ENCODE peak calls at places on chromosome 20, in seven cellular contexts. I, U, P, Q, Z, B and W are unnamed samples.

GRCh38 chr20:32052792-32053362 is 835 bp downstream of the HCK start:
- DNase-seq in I (no peak), U (no peak), P (no peak), Q (no peak), Z (no peak), B (no peak), W (no peak)

GRCh38 chr20:64090165-64090564 is 6.0 kb upstream of the LKAAEAR1 start:
- DNase-seq in I (no peak), U (no peak), P (no peak), Q (no peak), Z (no peak), B (no peak), W (peak)

GRCh38 chr20:59185809-59186208 is 22.2 kb downstream of the ZNF831 start:
- DNase-seq in I (no peak), U (no peak), P (no peak), Q (no peak), Z (no peak), B (no peak), W (no peak)

GRCh38 chr20:24502184-24502583 is 32.8 kb downstream of the SYNDIG1 start:
- DNase-seq in I (no peak), U (no peak), P (no peak), Q (peak), Z (peak), B (no peak), W (peak)

GRCh38 chr20:53872081-53872541 is 198.3 kb downstream of the BCAS1 start:
- DNase-seq in I (no peak), U (no peak), P (peak), Q (no peak), Z (no peak), B (no peak), W (no peak)

GRCh38 chr20:5078399-5078958 is 41.3 kb downstream of the PCNA start:
- DNase-seq in I (no peak), U (peak), P (peak), Q (no peak), Z (peak), B (no peak), W (no peak)

GRCh38 chr20:9743871-9744270 is 95.0 kb downstream of the PAK5 start:
- DNase-seq in I (no peak), U (no peak), P (no peak), Q (no peak), Z (no peak), B (no peak), W (no peak)

GRCh38 chr20:38635721-38636285 is 34.2 kb downstream of the ARHGAP40 start:
- DNase-seq in I (no peak), U (no peak), P (peak), Q (no peak), Z (peak), B (no peak), W (no peak)

GRCh38 chr20:53874104-53874503 is 196.3 kb downstream of the BCAS1 start:
- DNase-seq in I (no peak), U (no peak), P (no peak), Q (no peak), Z (no peak), B (no peak), W (no peak)

GRCh38 chr20:2706688-2707352 is 14.2 kb downstream of the EBF4 start:
- DNase-seq in I (no peak), U (no peak), P (no peak), Q (no peak), Z (no peak), B (no peak), W (no peak)

DNA sequence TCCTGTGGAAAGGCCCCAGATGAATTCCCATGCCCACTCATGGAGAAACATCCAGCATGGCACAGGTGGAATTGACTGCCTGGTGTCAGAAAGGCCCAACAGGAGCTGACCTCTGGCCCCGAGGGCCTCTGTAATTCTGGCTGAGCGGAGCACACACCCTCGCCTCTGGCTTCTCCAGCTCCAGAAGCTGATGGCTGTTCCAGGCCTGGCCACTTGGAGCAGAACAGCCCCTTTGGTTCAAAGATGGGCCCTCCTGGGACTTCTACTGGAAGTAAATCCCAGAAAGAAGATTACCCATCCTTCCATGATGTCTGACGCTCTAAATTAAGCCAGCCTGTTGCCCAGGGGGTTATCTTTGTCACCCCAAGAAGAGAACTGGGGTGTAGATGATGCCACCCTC is 275.1 kb upstream of the CDH4 start:
- DNase-seq in I (no peak), U (no peak), P (no peak), Q (no peak), Z (no peak), B (no peak), W (no peak)
- TF ChIP-seq CTCF in I (no peak), U (no peak), P (no peak), Q (no peak), Z (no peak), B (no peak), W (no peak)

GRCh38 chr20:45440891-45441685 is 25.1 kb downstream of the PIGT start:
- DNase-seq in I (no peak), U (no peak), P (no peak), Q (no peak), Z (no peak), B (no peak), W (no peak)

GRCh38 chr20:45440424-45440823 is 24.5 kb downstream of the PIGT start:
- DNase-seq in I (no peak), U (no peak), P (no peak), Q (no peak), Z (no peak), B (no peak), W (no peak)

GRCh38 chr20:45445805-45446562 is 23.6 kb upstream of the WFDC2 start:
- DNase-seq in I (no peak), U (no peak), P (peak), Q (no peak), Z (peak), B (no peak), W (peak)

GRCh38 chr20:45441746-45442145 is 25.8 kb downstream of the PIGT start:
- DNase-seq in I (no peak), U (no peak), P (no peak), Q (peak), Z (no peak), B (no peak), W (no peak)

DNA sequence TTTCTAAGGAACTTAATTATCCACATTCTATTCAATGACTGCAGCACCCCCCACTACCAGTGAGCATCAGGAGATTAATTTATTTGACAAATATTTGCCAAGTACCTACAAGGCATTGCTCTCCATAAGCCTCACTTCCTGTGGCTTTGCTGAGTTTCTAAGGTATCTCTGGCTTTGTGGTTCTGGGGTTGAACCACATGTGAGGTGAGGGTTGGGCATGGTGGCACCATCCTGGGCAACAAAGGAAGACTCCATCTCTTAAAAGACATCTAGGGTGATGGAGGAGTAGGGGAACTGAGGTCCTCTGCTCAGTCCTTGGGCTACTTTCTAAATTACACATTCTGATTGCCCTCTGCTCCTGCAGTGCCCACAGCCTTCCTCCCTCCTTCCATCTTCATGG is 25.5 kb upstream of the WFDC2 start:
- DNase-seq in I (no peak), U (no peak), P (no peak), Q (no peak), Z (no peak), B (no peak), W (no peak)
- TF ChIP-seq CTCF in I (no peak), U (no peak), P (no peak), Q (no peak), Z (no peak), B (no peak), W (no peak)

DNA sequence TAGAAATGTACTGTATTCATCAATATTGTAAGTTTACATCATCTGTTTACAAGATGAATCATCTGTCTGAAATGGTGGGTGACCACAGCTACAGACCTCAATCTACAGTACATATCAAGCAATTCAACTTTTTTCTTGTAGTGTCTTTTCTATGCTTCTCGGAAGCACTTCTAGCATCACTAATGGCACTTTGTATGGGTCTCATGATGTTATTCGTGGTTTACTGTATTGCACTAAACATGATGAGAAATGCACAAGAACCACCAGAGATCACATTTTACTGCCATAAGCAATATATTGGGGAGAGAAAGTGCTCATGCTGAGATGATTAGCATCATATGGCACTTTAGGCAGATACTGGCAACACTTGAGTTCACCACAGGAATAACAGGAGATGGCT is 15.4 kb upstream of the BTBD3 start:
- DNase-seq in I (no peak), U (no peak), P (no peak), Q (no peak), Z (peak), B (no peak), W (no peak)
- TF ChIP-seq CTCF in I (no peak), U (no peak), P (no peak), Q (no peak), Z (no peak), B (no peak), W (no peak)

GRCh38 chr20:17439897-17440296 is 91.3 kb downstream of the BFSP1 start:
- DNase-seq in I (no peak), U (no peak), P (no peak), Q (no peak), Z (no peak), B (no peak), W (no peak)

GRCh38 chr20:17444091-17444490 is 87.1 kb downstream of the BFSP1 start:
- DNase-seq in I (no peak), U (no peak), P (no peak), Q (no peak), Z (no peak), B (no peak), W (no peak)

GRCh38 chr20:17441745-17442144 is 89.4 kb downstream of the BFSP1 start:
- DNase-seq in I (no peak), U (no peak), P (no peak), Q (no peak), Z (no peak), B (no peak), W (no peak)

GRCh38 chr20:17443326-17443858 is 87.8 kb downstream of the BFSP1 start:
- DNase-seq in I (no peak), U (no peak), P (no peak), Q (no peak), Z (no peak), B (no peak), W (no peak)

GRCh38 chr20:17442588-17442987 is 88.6 kb downstream of the BFSP1 start:
- DNase-seq in I (no peak), U (no peak), P (peak), Q (no peak), Z (no peak), B (no peak), W (no peak)
- TF ChIP-seq CTCF in I (no peak), U (no peak), P (peak), Q (peak), Z (no peak), B (no peak), W (peak)

GRCh38 chr20:6626805-6627204 is 140.7 kb upstream of the BMP2 start:
- DNase-seq in I (no peak), U (no peak), P (peak), Q (no peak), Z (no peak), B (no peak), W (no peak)
- TF ChIP-seq CTCF in I (no peak), U (no peak), P (peak), Q (no peak), Z (peak), B (no peak), W (no peak)

DNA sequence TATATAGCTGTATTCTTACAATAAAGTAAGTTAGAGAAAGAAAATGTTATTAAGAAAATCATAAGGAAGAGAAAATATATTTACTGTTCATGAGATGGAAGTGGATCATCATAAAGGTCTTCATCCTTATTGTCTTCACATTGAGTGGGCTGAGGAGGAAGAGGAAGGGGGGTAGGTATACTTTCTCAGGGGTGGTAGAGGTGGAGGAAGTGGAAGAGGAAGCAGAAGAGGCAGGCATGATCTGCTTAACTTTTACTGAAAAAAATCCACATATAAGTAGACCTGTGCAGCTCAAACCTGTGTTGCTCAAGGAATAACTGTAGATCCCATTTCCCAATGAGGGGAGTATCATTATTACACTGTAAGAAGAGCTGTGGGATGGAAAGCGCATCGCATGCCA is 714.2 kb downstream of the KIF16B start:
- DNase-seq in I (no peak), U (no peak), P (peak), Q (no peak), Z (no peak), B (no peak), W (no peak)
- TF ChIP-seq CTCF in I (no peak), U (no peak), P (no peak), Q (no peak), Z (no peak), B (no peak), W (no peak)

DNA sequence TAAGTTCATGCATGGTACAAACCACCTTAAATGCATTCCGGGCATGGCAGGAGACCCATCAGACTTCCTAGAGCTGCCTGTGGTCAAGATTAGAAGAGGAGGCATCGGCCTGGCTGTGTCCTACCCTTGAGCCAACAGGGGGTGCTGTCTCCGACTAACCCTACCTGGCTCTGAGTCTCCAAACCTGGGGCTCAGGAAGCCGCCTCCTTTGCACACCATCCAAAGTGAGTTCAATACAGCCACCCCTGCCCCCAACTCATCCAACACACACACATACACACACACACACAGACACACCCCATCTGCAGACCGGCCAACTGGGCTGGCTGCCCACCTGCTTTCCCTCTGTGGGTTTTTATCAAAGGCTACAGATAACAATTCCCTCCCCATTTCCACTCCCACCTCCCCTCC is 77.0 kb downstream of the JPH2 start:
- DNase-seq in I (no peak), U (no peak), P (no peak), Q (no peak), Z (peak), B (no peak), W (no peak)
- TF ChIP-seq CTCF in I (no peak), U (no peak), P (peak), Q (peak), Z (peak), B (no peak), W (no peak)

DNA sequence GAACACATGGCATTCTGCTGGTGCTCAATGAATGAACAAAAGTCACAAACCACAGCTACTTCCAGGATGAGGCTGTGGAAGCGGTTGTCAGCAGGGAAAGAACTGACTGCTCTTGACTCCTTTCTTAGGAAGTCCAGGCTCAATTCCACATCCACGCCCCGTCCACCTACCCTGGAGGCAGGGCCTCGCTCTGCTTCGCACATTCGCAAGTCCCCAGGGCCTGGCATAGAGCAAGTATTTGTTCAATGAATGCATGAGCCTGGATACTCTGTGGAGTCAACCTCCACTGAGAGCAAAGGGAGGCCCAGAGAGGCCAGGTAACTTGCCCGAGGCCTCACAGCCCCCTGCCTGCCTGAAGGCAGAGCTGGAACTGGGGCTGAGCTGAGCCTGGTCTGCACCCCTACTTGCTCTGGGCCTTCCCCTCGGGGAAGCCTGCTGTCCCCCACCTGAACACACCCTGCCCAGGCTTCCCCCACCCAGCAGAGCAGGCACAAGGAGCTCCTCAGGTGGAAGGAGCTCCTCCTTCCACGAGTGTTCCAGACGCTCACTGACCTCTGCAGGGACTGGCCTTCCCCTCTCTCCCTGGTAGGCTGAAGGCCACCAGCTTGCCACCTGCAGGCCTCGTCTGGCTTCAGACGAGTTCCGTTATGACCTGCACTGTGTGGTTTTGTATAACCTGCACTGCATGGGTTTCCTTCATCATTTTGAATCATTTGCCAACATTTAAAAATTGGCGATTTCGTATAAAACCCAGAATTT is 119.3 kb upstream of the PTPN1 start:
- DNase-seq in I (no peak), U (no peak), P (no peak), Q (no peak), Z (no peak), B (no peak), W (no peak)
- TF ChIP-seq CTCF in I (no peak), U (no peak), P (no peak), Q (no peak), Z (no peak), B (no peak), W (no peak)

DNA sequence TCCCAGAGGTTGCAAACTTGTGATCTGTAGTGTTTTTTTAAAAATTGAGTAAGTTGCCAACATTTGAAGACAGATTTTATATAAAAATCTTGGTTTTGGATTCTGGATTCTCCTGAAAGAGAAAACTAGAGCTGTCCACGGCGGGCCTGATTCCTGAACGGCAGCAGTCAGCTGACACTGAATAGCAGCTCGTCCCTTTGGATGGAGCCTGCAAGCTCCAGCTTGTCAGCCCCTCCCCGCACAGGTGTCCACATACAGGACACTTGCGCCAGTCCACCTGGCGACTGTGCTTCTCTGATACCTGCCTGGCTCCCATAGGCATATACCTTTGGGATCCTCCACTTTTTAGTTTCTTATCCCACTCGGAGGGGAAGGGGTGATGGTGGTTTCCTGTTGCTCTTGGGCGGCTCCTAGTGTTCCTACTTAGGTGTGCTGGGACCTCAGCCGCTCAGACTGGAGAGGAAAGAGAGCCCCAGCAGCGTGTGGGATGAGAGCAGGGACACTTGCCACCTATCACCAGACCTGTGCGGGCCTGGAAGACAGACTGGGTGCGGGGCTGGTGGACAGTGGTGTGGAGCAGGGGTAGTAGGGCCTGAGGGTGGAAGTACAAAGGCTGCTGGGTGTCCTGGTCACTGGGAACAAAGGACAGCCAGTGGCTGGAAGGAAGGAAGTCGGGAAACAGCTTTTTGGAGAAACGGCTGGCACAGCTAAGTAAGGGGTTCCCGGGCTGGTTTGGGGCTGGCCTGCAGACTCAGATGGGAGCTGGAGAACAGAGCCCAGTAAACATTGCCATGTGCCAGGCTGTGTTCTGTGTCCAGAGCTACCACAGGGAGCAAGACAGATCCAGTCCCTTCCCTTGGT is 18.3 kb downstream of the GHRH start:
- DNase-seq in I (no peak), U (no peak), P (no peak), Q (no peak), Z (no peak), B (no peak), W (no peak)
- TF ChIP-seq CTCF in I (no peak), U (no peak), P (peak), Q (no peak), Z (peak), B (peak), W (no peak)